ENCODE peak calls at places on chromosomes 12 and 14, in seven cellular contexts. One of them, this sample, is unnamed. For H3K9me3, the result is how much of the 10 kb centered on the place peaks cover.

GRCh38 chr12:13008741-13009380 is 8.8 kb upstream of the HEBP1 start:
- DNase-seq in lower lobe of right lung: no peak
- DNase-seq in OCI-LY7: no peak
- DNase-seq in cardiac muscle cell: no peak
- DNase-seq in heart right ventricle: no peak
- DNase-seq in stomach: no peak
- DNase-seq in pancreas: no peak
- DNase-seq in this sample: no peak

GRCh38 chr12:103884316-103884715 is 43.3 kb upstream of the NT5DC3 start:
- DNase-seq in lower lobe of right lung: no peak
- DNase-seq in OCI-LY7: peak
- DNase-seq in cardiac muscle cell: peak
- DNase-seq in heart right ventricle: no peak
- DNase-seq in stomach: no peak
- DNase-seq in pancreas: no peak
- DNase-seq in this sample: peak

GRCh38 chr14:53151867-53152626 is 1.1 kb downstream of the DDHD1 start:
- DNase-seq in lower lobe of right lung: peak
- DNase-seq in OCI-LY7: peak
- DNase-seq in cardiac muscle cell: peak
- DNase-seq in heart right ventricle: peak
- DNase-seq in stomach: peak
- DNase-seq in pancreas: peak
- DNase-seq in this sample: no peak

GRCh38 chr12:104571328-104571727 is 114.6 kb downstream of the CHST11 start:
- DNase-seq in lower lobe of right lung: no peak
- DNase-seq in OCI-LY7: peak
- DNase-seq in cardiac muscle cell: no peak
- DNase-seq in heart right ventricle: no peak
- DNase-seq in stomach: no peak
- DNase-seq in pancreas: no peak
- DNase-seq in this sample: no peak

GRCh38 chr12:69821441-69822204 is 3.4 kb upstream of the MYRFL start:
- DNase-seq in lower lobe of right lung: no peak
- DNase-seq in OCI-LY7: no peak
- DNase-seq in cardiac muscle cell: no peak
- DNase-seq in heart right ventricle: no peak
- DNase-seq in stomach: no peak
- DNase-seq in pancreas: no peak
- DNase-seq in this sample: peak

GRCh38 chr14:81625343-81625742 is 91.7 kb upstream of the SEL1L start:
- DNase-seq in lower lobe of right lung: no peak
- DNase-seq in OCI-LY7: peak
- DNase-seq in cardiac muscle cell: peak
- DNase-seq in heart right ventricle: no peak
- DNase-seq in stomach: no peak
- DNase-seq in pancreas: no peak
- DNase-seq in this sample: no peak

GRCh38 chr12:6963016-6963731 is 7.3 kb downstream of the PHB2 start:
- DNase-seq in lower lobe of right lung: peak
- DNase-seq in OCI-LY7: no peak
- DNase-seq in cardiac muscle cell: no peak
- DNase-seq in heart right ventricle: no peak
- DNase-seq in stomach: peak
- DNase-seq in pancreas: peak
- DNase-seq in this sample: no peak

GRCh38 chr14:92726135-92726932 is 22.1 kb downstream of the LGMN start:
- DNase-seq in lower lobe of right lung: peak
- DNase-seq in OCI-LY7: no peak
- DNase-seq in cardiac muscle cell: no peak
- DNase-seq in heart right ventricle: peak
- DNase-seq in stomach: peak
- DNase-seq in pancreas: peak
- DNase-seq in this sample: peak

GRCh38 chr14:74843653-74844052 is 32.3 kb downstream of the PROX2 start:
- DNase-seq in lower lobe of right lung: no peak
- DNase-seq in OCI-LY7: no peak
- DNase-seq in cardiac muscle cell: no peak
- DNase-seq in heart right ventricle: no peak
- DNase-seq in stomach: no peak
- DNase-seq in pancreas: no peak
- DNase-seq in this sample: no peak

GRCh38 chr14:26606729-26607128 is 8.9 kb upstream of the NOVA1 start:
- DNase-seq in lower lobe of right lung: no peak
- DNase-seq in OCI-LY7: no peak
- DNase-seq in cardiac muscle cell: no peak
- DNase-seq in heart right ventricle: no peak
- DNase-seq in stomach: no peak
- DNase-seq in pancreas: no peak
- DNase-seq in this sample: no peak

GRCh38 chr12:108567388-108567787 is 5.0 kb downstream of the ISCU start:
- DNase-seq in lower lobe of right lung: no peak
- DNase-seq in OCI-LY7: no peak
- DNase-seq in cardiac muscle cell: no peak
- DNase-seq in heart right ventricle: no peak
- DNase-seq in stomach: no peak
- DNase-seq in pancreas: no peak
- DNase-seq in this sample: no peak

GRCh38 chr14:75126121-75126544 is 715 bp downstream of the NEK9 start:
- DNase-seq in lower lobe of right lung: no peak
- DNase-seq in OCI-LY7: peak
- DNase-seq in cardiac muscle cell: no peak
- DNase-seq in heart right ventricle: no peak
- DNase-seq in stomach: no peak
- DNase-seq in pancreas: no peak
- DNase-seq in this sample: no peak

GRCh38 chr12:19994970-19995369 is 373.4 kb upstream of the PDE3A start:
- DNase-seq in lower lobe of right lung: no peak
- DNase-seq in OCI-LY7: no peak
- DNase-seq in cardiac muscle cell: no peak
- DNase-seq in heart right ventricle: no peak
- DNase-seq in stomach: no peak
- DNase-seq in pancreas: no peak
- DNase-seq in this sample: no peak

GRCh38 chr14:75011356-75012097 is 8.8 kb downstream of the EIF2B2 start:
- DNase-seq in lower lobe of right lung: no peak
- DNase-seq in OCI-LY7: no peak
- DNase-seq in cardiac muscle cell: peak
- DNase-seq in heart right ventricle: no peak
- DNase-seq in stomach: no peak
- DNase-seq in pancreas: no peak
- DNase-seq in this sample: no peak

GRCh38 chr14:33563492-33563891 is 387.4 kb downstream of the EGLN3 start:
- DNase-seq in lower lobe of right lung: no peak
- DNase-seq in OCI-LY7: no peak
- DNase-seq in cardiac muscle cell: no peak
- DNase-seq in heart right ventricle: no peak
- DNase-seq in stomach: no peak
- DNase-seq in pancreas: no peak
- DNase-seq in this sample: no peak

GRCh38 chr12:54287316-54288157 is 7.0 kb downstream of the HNRNPA1 start:
- DNase-seq in lower lobe of right lung: no peak
- DNase-seq in OCI-LY7: no peak
- DNase-seq in cardiac muscle cell: no peak
- DNase-seq in heart right ventricle: no peak
- DNase-seq in stomach: no peak
- DNase-seq in pancreas: no peak
- DNase-seq in this sample: no peak

GRCh38 chr12:8996682-8997405 is 7.5 kb downstream of the KLRG1 start:
- DNase-seq in lower lobe of right lung: no peak
- DNase-seq in OCI-LY7: no peak
- DNase-seq in cardiac muscle cell: no peak
- DNase-seq in heart right ventricle: no peak
- DNase-seq in stomach: no peak
- DNase-seq in pancreas: no peak
- DNase-seq in this sample: no peak

GRCh38 chr14:21109377-21110260 is 8.8 kb downstream of the TMEM253 start:
- DNase-seq in lower lobe of right lung: no peak
- DNase-seq in OCI-LY7: no peak
- DNase-seq in cardiac muscle cell: no peak
- DNase-seq in heart right ventricle: no peak
- DNase-seq in stomach: no peak
- DNase-seq in pancreas: no peak
- DNase-seq in this sample: no peak

GRCh38 chr12:81598205-81598604 is 160.9 kb downstream of the PPFIA2 start:
- DNase-seq in lower lobe of right lung: no peak
- DNase-seq in OCI-LY7: no peak
- DNase-seq in cardiac muscle cell: peak
- DNase-seq in heart right ventricle: no peak
- DNase-seq in stomach: no peak
- DNase-seq in pancreas: no peak
- DNase-seq in this sample: no peak

DNA sequence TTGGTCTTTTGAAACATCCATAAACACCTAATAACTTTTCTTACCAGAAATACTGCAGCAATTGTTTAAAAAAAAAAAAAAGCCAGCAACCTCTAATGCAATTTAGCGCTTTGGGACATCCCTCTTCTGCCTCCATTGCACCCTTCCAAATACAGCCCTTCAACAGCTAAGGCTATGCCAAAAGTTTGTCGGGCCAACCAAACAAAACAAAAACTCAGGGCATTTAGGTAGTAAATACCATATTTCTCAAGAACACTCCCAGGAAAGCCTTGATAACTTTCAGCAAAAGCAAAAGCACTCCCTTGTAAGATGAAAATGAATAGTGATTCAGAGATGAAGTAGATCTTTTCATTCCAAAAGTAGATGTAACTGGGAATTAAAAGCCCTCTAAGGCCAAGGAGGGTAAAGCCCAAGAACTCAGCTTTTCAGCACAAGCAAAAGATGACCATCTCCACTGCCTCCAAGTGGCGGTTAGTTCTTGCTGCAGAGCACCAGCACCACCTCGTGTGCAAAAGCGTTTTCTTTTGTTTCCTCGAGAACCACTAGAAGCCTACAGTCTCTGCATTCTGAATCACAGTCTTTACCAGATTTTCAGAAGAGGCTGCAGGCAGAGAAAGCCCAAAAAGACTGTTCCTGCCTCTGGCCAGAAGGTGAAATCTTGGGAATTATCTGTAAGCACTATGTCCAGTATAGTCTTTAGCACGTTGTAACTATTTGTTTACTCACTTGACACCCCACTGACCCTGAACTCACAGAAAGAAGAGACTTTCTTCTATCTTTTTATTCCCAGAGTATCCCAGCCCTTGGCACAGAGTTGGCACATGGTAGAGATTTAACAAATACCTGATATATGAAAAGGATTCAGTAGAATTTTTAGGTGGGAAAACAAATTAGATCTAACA is 53.1 kb downstream of the SIX6 start:
- DNase-seq in lower lobe of right lung: no peak
- DNase-seq in OCI-LY7: peak
- DNase-seq in cardiac muscle cell: peak
- DNase-seq in heart right ventricle: peak
- DNase-seq in stomach: peak
- DNase-seq in pancreas: no peak
- DNase-seq in this sample: peak
- TF ChIP-seq CTCF in lower lobe of right lung: peak
- TF ChIP-seq CTCF in OCI-LY7: peak
- TF ChIP-seq CTCF in cardiac muscle cell: peak
- TF ChIP-seq CTCF in heart right ventricle: peak
- TF ChIP-seq CTCF in stomach: no peak
- TF ChIP-seq CTCF in pancreas: peak
- TF ChIP-seq CTCF in this sample: peak

DNA sequence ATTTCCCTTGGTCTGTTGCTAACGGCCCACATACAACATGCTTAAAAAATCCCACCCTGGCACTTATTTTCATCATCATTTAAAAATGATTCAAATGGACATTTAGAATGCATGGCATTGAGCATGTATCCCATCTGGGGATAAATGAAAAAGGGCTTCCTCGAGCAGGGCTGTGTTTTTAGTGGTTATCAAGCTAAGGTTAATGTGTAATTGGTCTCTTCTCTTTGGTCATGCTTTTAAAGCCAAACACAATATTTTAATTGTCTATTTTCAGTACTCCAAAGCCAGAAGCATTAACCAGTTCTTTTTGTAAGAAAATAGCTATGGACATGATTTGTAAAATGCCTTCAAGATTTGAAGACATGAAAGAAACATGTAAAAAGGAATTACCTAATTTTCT is 1.9 kb upstream of the TRHDE start:
- DNase-seq in lower lobe of right lung: no peak
- DNase-seq in OCI-LY7: no peak
- DNase-seq in cardiac muscle cell: no peak
- DNase-seq in heart right ventricle: no peak
- DNase-seq in stomach: no peak
- DNase-seq in pancreas: no peak
- DNase-seq in this sample: no peak
- H3K4me3 ChIP-seq in lower lobe of right lung: no peak
- H3K4me3 ChIP-seq in OCI-LY7: no peak
- H3K4me3 ChIP-seq in cardiac muscle cell: no peak
- H3K4me3 ChIP-seq in heart right ventricle: no peak
- H3K4me3 ChIP-seq in stomach: no peak
- H3K4me3 ChIP-seq in pancreas: peak
- H3K4me3 ChIP-seq in this sample: peak

DNA sequence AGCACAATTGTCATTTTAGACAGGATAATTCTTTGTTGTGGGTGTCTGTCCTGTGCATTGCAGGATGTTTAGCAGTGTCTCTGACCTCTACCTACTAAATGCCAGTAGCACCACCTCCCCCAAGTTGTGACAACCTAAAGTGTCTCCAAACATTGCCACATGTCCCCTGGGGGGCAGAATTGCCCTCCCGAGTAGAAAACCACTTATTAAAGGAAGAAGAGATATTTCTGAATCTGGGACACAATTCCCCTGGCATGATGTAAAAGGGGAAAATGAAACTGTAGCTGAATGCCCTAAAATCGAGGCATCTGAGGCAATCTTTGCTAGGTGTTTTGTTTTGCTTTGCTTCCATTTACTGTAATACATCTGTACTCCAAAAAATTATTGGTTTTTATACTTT is 116.8 kb upstream of the NAP1L1 start:
- DNase-seq in lower lobe of right lung: no peak
- DNase-seq in OCI-LY7: no peak
- DNase-seq in cardiac muscle cell: no peak
- DNase-seq in heart right ventricle: no peak
- DNase-seq in stomach: no peak
- DNase-seq in pancreas: no peak
- DNase-seq in this sample: no peak
- H3K9me3 ChIP-seq in lower lobe of right lung: under half
- H3K9me3 ChIP-seq in OCI-LY7: under half
- H3K9me3 ChIP-seq in cardiac muscle cell: under half
- H3K9me3 ChIP-seq in heart right ventricle: under half
- H3K9me3 ChIP-seq in stomach: under half
- H3K9me3 ChIP-seq in pancreas: under half
- H3K9me3 ChIP-seq in this sample: under half

GRCh38 chr12:5000204-5000603 is 43.5 kb upstream of the KCNA5 start:
- DNase-seq in lower lobe of right lung: no peak
- DNase-seq in OCI-LY7: no peak
- DNase-seq in cardiac muscle cell: no peak
- DNase-seq in heart right ventricle: no peak
- DNase-seq in stomach: no peak
- DNase-seq in pancreas: no peak
- DNase-seq in this sample: no peak

GRCh38 chr12:4997939-4998338 is 45.7 kb upstream of the KCNA5 start:
- DNase-seq in lower lobe of right lung: no peak
- DNase-seq in OCI-LY7: no peak
- DNase-seq in cardiac muscle cell: no peak
- DNase-seq in heart right ventricle: no peak
- DNase-seq in stomach: no peak
- DNase-seq in pancreas: no peak
- DNase-seq in this sample: peak

GRCh38 chr12:5000658-5001390 is 42.9 kb upstream of the KCNA5 start:
- DNase-seq in lower lobe of right lung: no peak
- DNase-seq in OCI-LY7: no peak
- DNase-seq in cardiac muscle cell: no peak
- DNase-seq in heart right ventricle: no peak
- DNase-seq in stomach: no peak
- DNase-seq in pancreas: no peak
- DNase-seq in this sample: no peak

GRCh38 chr12:5003025-5003666 is 40.5 kb upstream of the KCNA5 start:
- DNase-seq in lower lobe of right lung: peak
- DNase-seq in OCI-LY7: peak
- DNase-seq in cardiac muscle cell: peak
- DNase-seq in heart right ventricle: peak
- DNase-seq in stomach: peak
- DNase-seq in pancreas: peak
- DNase-seq in this sample: peak
- TF ChIP-seq CTCF in lower lobe of right lung: peak
- TF ChIP-seq CTCF in OCI-LY7: peak
- TF ChIP-seq CTCF in cardiac muscle cell: peak
- TF ChIP-seq CTCF in heart right ventricle: peak
- TF ChIP-seq CTCF in stomach: no peak
- TF ChIP-seq CTCF in pancreas: peak
- TF ChIP-seq CTCF in this sample: peak